ENCODE peak calls at places on chromosomes 7 and 10, in seven cellular contexts. B is activated effector memory CD4-positive, alpha-beta T cell treated with Interleukin-2 at 50 U/mL for 16 hours; I is H4; M is A549; S is hepatocyte; X is ureter; U is astrocyte of the spinal cord. F is an unnamed sample.

GRCh38 chr7:102389810-102390209 is 6.4 kb upstream of the PRKRIP1 start:
- DNase-seq in B (no peak), I (no peak), S (no peak), U (no peak), X (no peak), M (no peak), F (no peak)

GRCh38 chr10:35588836-35589235 is 16.3 kb upstream of the GJD4 start:
- DNase-seq in S (no peak), B (no peak), U (no peak), X (no peak), I (no peak), M (no peak), F (no peak)

GRCh38 chr7:10429031-10429430 is 544.6 kb upstream of the PHF14 start:
- DNase-seq in I (no peak), M (no peak), U (no peak), X (no peak), S (no peak), B (no peak), F (no peak)

GRCh38 chr7:149716007-149716931 is 57.1 kb downstream of the ZNF467 start:
- DNase-seq in I (no peak), B (no peak), X (no peak), M (peak; percentile 41), S (no peak), U (peak; percentile 7), F (no peak)

GRCh38 chr7:102455596-102455995 is 9.1 kb downstream of the ALKBH4 start:
- DNase-seq in S (no peak), B (no peak), M (no peak), I (no peak), X (no peak), U (no peak), F (no peak)

GRCh38 chr7:4791738-4792536 is 16.5 kb downstream of the AP5Z1 start:
- DNase-seq in U (peak; percentile 56), I (no peak), M (peak; percentile 64), X (peak; percentile 69), B (peak; percentile 68), S (peak; percentile 50), F (peak; percentile 69)

GRCh38 chr10:98088186-98088971 is 46.1 kb upstream of the R3HCC1L start:
- DNase-seq in U (no peak), B (no peak), X (no peak), I (peak; percentile 65), S (no peak), M (no peak), F (no peak)

GRCh38 chr7:156999611-157000046 is 10.8 kb downstream of the MNX1 start:
- DNase-seq in S (no peak), M (no peak), B (no peak), U (no peak), I (no peak), X (no peak), F (no peak)

GRCh38 chr10:29951441-29951931 is 107.9 kb downstream of the JCAD start:
- DNase-seq in B (no peak), X (peak; percentile 52), U (peak; percentile 64), M (no peak), I (no peak), S (no peak), F (no peak)

GRCh38 chr7:102978280-102978679 is 65.5 kb downstream of the LRRC17 start:
- DNase-seq in X (no peak), M (peak; percentile 79), S (peak; percentile 28), I (peak; percentile 94), U (peak; percentile 58), B (no peak), F (no peak)

GRCh38 chr7:126791306-126791705 is 461.4 kb downstream of the GRM8 start:
- DNase-seq in U (peak; percentile 78), M (no peak), I (peak; percentile 63), X (no peak), S (no peak), B (no peak), F (no peak)

GRCh38 chr10:14649739-14650138 is 125.0 kb downstream of the FAM107B start:
- DNase-seq in S (no peak), X (no peak), M (no peak), U (no peak), B (no peak), I (no peak), F (no peak)

GRCh38 chr7:139058963-139059362 is 23.1 kb upstream of the ZC3HAV1L start:
- DNase-seq in B (no peak), M (no peak), I (no peak), X (no peak), S (no peak), U (peak; percentile 10), F (no peak)

GRCh38 chr7:30010022-30010421 is 16.5 kb downstream of the FKBP14 start:
- DNase-seq in I (no peak), U (no peak), S (no peak), X (no peak), B (no peak), M (no peak), F (no peak)

GRCh38 chr7:98168904-98169621 is 42.2 kb upstream of the BHLHA15 start:
- DNase-seq in U (no peak), I (no peak), M (no peak), X (no peak), S (no peak), B (no peak), F (no peak)

GRCh38 chr10:123993534-123994416 is 99.6 kb downstream of the CHST15 start:
- DNase-seq in B (no peak), I (no peak), U (no peak), M (no peak), S (no peak), X (no peak), F (no peak)

GRCh38 chr7:142459557-142459963 is 201.7 kb upstream of the PRSS58 start:
- DNase-seq in M (peak; percentile 61), U (peak; percentile 85), X (no peak), I (peak; percentile 67), B (no peak), S (peak; percentile 65), F (no peak)

GRCh38 chr7:74187915-74188675 is 13.9 kb downstream of the EIF4H start:
- DNase-seq in S (no peak), I (no peak), U (peak; percentile 24), B (no peak), M (no peak), X (no peak), F (no peak)

GRCh38 chr10:13439771-13440708 is 88.8 kb downstream of the BEND7 start:
- DNase-seq in I (no peak), S (peak; percentile 79), B (peak; percentile 53), X (peak; percentile 52), U (peak; percentile 29), M (peak; percentile 32), F (peak; percentile 64)

GRCh38 chr10:110409926-110410325 is 87.8 kb upstream of the DUSP5 start:
- DNase-seq in U (no peak), S (no peak), M (no peak), X (no peak), I (no peak), B (no peak), F (no peak)

GRCh38 chr10:16816830-16817124 is 447 bp downstream of the RSU1 start:
- DNase-seq in B (no peak), M (no peak), U (no peak), X (no peak), I (no peak), S (no peak), F (no peak)

GRCh38 chr7:78490526-78490925 is 692.0 kb downstream of the PHTF2 start:
- DNase-seq in I (no peak), M (no peak), U (no peak), B (no peak), S (no peak), X (no peak), F (no peak)

GRCh38 chr7:7829667-7830066 is 111.3 kb upstream of the RPA3 start:
- DNase-seq in X (no peak), U (no peak), S (peak; percentile 54), B (no peak), M (no peak), I (no peak), F (no peak)

GRCh38 chr10:35835545-35835944 is 193.4 kb upstream of the FZD8 start:
- DNase-seq in U (no peak), B (no peak), I (no peak), S (no peak), M (no peak), X (no peak), F (no peak)

GRCh38 chr10:70328987-70329386 is 45.2 kb upstream of the NPFFR1 start:
- DNase-seq in B (no peak), S (no peak), X (no peak), U (peak; percentile 30), M (no peak), I (no peak), F (no peak)

GRCh38 chr7:30799206-30799975 is 28.2 kb downstream of the MINDY4 start:
- DNase-seq in S (no peak), I (peak; percentile 81), X (no peak), B (no peak), M (no peak), U (peak; percentile 83), F (no peak)

F was measured in BE2C.